ENCODE peak calls at places on chromosome 13, in eight cellular contexts. G is osteoblast, S is AG09309, Z is lower leg skin, H is fibroblast of villous mesenchyme, N is stomach, E is foreskin fibroblast, Y is NB4. J is an unnamed sample.

GRCh38 chr13:46354143-46355087 is 32.6 kb downstream of the RUBCNL start:
- DNase-seq in G (peak), S (peak), Z (no peak), H (peak), N (no peak), E (peak), Y (peak), J (peak)

GRCh38 chr13:108929532-108929931 is 300.1 kb downstream of the MYO16 start:
- DNase-seq in G (no peak), S (no peak), Z (no peak), H (no peak), N (no peak), E (no peak), Y (no peak), J (no peak)

GRCh38 chr13:75947448-75947847 is 311.3 kb downstream of the LMO7 start:
- DNase-seq in G (no peak), S (no peak), Z (no peak), H (no peak), N (no peak), E (no peak), Y (no peak), J (no peak)

GRCh38 chr13:79724348-79725103 is 243.6 kb downstream of the NDFIP2 start:
- DNase-seq in G (no peak), S (no peak), Z (no peak), H (no peak), N (no peak), E (no peak), Y (no peak), J (no peak)

GRCh38 chr13:74114202-74114601 is 20.0 kb downstream of the KLF12 start:
- DNase-seq in G (no peak), S (no peak), Z (no peak), H (peak), N (no peak), E (peak), Y (no peak), J (no peak)

GRCh38 chr13:98962901-98963594 is 14.8 kb downstream of the DOCK9 start:
- DNase-seq in G (no peak), S (no peak), Z (peak), H (no peak), N (no peak), E (no peak), Y (no peak), J (no peak)

GRCh38 chr13:40662866-40663265 is 3.6 kb downstream of the FOXO1 start:
- DNase-seq in G (no peak), S (no peak), Z (no peak), H (no peak), N (no peak), E (no peak), Y (no peak), J (no peak)

GRCh38 chr13:23081246-23081645 is 99.5 kb upstream of the SGCG start:
- DNase-seq in G (no peak), S (peak), Z (no peak), H (no peak), N (no peak), E (peak), Y (no peak), J (peak)

GRCh38 chr13:75458696-75459422 is 23.1 kb downstream of the TBC1D4 start:
- DNase-seq in G (no peak), S (no peak), Z (no peak), H (no peak), N (peak), E (no peak), Y (no peak), J (no peak)

GRCh38 chr13:95256086-95256485 is 45.2 kb downstream of the ABCC4 start:
- DNase-seq in G (peak), S (peak), Z (no peak), H (peak), N (no peak), E (peak), Y (no peak), J (peak)

GRCh38 chr13:80168089-80168850 is 172.7 kb downstream of the SPRY2 start:
- DNase-seq in G (no peak), S (peak), Z (no peak), H (peak), N (no peak), E (peak), Y (peak), J (peak)

GRCh38 chr13:36858285-36858684 is 39.3 kb downstream of the RFXAP start:
- DNase-seq in G (peak), S (peak), Z (no peak), H (peak), N (no peak), E (peak), Y (peak), J (no peak)

GRCh38 chr13:57286511-57287098 is 119.6 kb downstream of the PRR20E start:
- DNase-seq in G (no peak), S (no peak), Z (no peak), H (no peak), N (no peak), E (no peak), Y (no peak), J (no peak)
- TF ChIP-seq CTCF in G (no peak), S (no peak), Z (no peak), H (no peak), N (no peak), E (no peak), Y (no peak), J (no peak)

GRCh38 chr13:47592256-47592655 is 408.8 kb downstream of the SUCLA2 start:
- DNase-seq in G (peak), S (no peak), Z (no peak), H (no peak), N (no peak), E (no peak), Y (no peak), J (no peak)

GRCh38 chr13:47598340-47598911 is 402.6 kb downstream of the SUCLA2 start:
- DNase-seq in G (peak), S (no peak), Z (no peak), H (peak), N (no peak), E (no peak), Y (no peak), J (no peak)

GRCh38 chr13:47594833-47595232 is 406.2 kb downstream of the SUCLA2 start:
- DNase-seq in G (no peak), S (no peak), Z (no peak), H (no peak), N (no peak), E (no peak), Y (peak), J (no peak)
- TF ChIP-seq CTCF in G (no peak), S (peak), Z (no peak), H (no peak), N (no peak), E (peak), Y (peak), J (no peak)

GRCh38 chr13:49679244-49679643 is 12.0 kb downstream of the EBPL start:
- DNase-seq in G (no peak), S (no peak), Z (peak), H (peak), N (peak), E (no peak), Y (peak), J (no peak)
- TF ChIP-seq CTCF in G (peak), S (peak), Z (no peak), H (peak), N (no peak), E (peak), Y (no peak), J (peak)

DNA sequence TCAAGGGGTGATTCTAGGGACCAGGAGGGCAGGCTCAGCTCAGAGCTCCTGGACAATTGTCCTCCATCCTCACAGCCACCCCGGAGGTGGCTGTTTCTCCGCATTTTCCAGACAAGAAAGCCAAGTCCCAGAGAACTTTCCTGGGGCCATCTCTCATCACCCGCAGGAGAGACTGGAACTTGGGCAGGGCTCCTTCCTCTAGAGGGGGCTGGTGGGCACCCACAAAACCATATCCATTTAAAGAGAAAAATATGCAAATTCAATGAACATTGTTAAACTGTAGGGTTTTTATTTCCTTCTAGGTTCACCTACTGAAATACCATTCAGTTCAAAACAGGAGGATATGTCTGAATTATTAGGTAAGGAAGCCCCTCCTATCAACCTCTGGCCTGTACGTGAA is 16.6 kb downstream of the SPACA7 start:
- DNase-seq in G (peak), S (no peak), Z (no peak), H (no peak), N (no peak), E (no peak), Y (no peak), J (no peak)
- TF ChIP-seq CTCF in G (no peak), S (no peak), Z (no peak), H (no peak), N (no peak), E (no peak), Y (peak), J (no peak)

GRCh38 chr13:33757713-33758112 is 60.2 kb upstream of the RFC3 start:
- DNase-seq in G (no peak), S (no peak), Z (no peak), H (no peak), N (no peak), E (no peak), Y (no peak), J (no peak)

GRCh38 chr13:33763021-33763420 is 54.9 kb upstream of the RFC3 start:
- DNase-seq in G (peak), S (no peak), Z (no peak), H (no peak), N (no peak), E (no peak), Y (no peak), J (no peak)

GRCh38 chr13:33764716-33765115 is 53.2 kb upstream of the RFC3 start:
- DNase-seq in G (no peak), S (no peak), Z (no peak), H (no peak), N (no peak), E (no peak), Y (no peak), J (no peak)

GRCh38 chr13:33758113-33758512 is 59.8 kb upstream of the RFC3 start:
- DNase-seq in G (no peak), S (no peak), Z (no peak), H (no peak), N (no peak), E (no peak), Y (no peak), J (no peak)

GRCh38 chr13:33761744-33762143 is 56.2 kb upstream of the RFC3 start:
- DNase-seq in G (peak), S (no peak), Z (no peak), H (peak), N (no peak), E (peak), Y (no peak), J (no peak)
- TF ChIP-seq CTCF in G (peak), S (peak), Z (no peak), H (peak), N (no peak), E (peak), Y (no peak), J (no peak)

DNA sequence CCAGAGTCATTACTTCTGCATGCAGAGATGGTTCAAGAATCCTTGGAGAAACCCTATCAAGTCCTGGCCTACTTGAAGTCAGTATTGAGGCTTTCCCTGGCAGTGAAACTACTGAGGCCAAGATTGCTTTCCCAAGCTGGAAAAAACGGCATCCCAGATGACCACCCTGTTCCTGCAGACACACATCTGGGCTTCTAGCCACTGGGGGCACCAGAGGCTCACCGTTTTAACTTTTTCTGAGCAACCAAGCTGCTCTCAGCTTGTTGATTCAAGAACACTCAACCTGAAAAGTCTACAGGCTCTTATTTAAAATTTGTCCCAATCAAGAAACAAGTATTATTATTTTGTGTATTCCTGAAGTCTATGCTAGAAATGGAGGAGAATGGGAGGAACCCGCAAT is 66.6 kb downstream of the SPRYD7 start:
- DNase-seq in G (no peak), S (no peak), Z (no peak), H (peak), N (no peak), E (peak), Y (peak), J (no peak)
- TF ChIP-seq CTCF in G (peak), S (peak), Z (no peak), H (peak), N (no peak), E (peak), Y (peak), J (peak)

J was measured in AG04449.